ENCODE peak calls at places on chromosomes 13 and 19, in six cellular contexts. I, Z, Y, W, R and F are unnamed samples.

GRCh38 chr19:7682175-7682855 is 1.7 kb downstream of the TRAPPC5 start:
- DNase-seq in Y (no peak), I (no peak), W (no peak), R (no peak), Z (no peak), F (no peak)

GRCh38 chr19:5782945-5783919 is 1.3 kb downstream of the PRR22 start:
- DNase-seq in I (no peak), Z (no peak), Y (no peak), R (no peak), W (no peak), F (no peak)

GRCh38 chr19:16587031-16588023 is 15.1 kb upstream of the SLC35E1 start:
- DNase-seq in W (peak; percentile 58), Z (peak; percentile 39), Y (peak; percentile 46), R (peak; percentile 38), I (peak; percentile 89), F (peak; percentile 27)

GRCh38 chr13:23510979-23511735 is 59.1 kb upstream of the TNFRSF19 start:
- DNase-seq in I (no peak), W (no peak), Y (peak; percentile 48), Z (no peak), R (no peak), F (no peak)

GRCh38 chr13:20840590-20840989 is 62.0 kb downstream of the XPO4 start:
- DNase-seq in R (no peak), W (no peak), Z (no peak), I (no peak), Y (no peak), F (no peak)

GRCh38 chr13:111955412-111955769 is 111.6 kb upstream of the SOX1 start:
- DNase-seq in Z (no peak), Y (no peak), R (no peak), W (no peak), I (no peak), F (no peak)

GRCh38 chr19:6273701-6274601 is 5.8 kb downstream of the MLLT1 start:
- DNase-seq in Z (no peak), I (no peak), Y (no peak), W (no peak), R (no peak), F (no peak)

GRCh38 chr19:45040059-45040767 is 1.4 kb downstream of the CLASRP start:
- DNase-seq in R (no peak), Y (no peak), I (no peak), W (no peak), Z (no peak), F (no peak)

GRCh38 chr13:60572003-60572792 is 175.2 kb downstream of the TDRD3 start:
- DNase-seq in W (no peak), R (no peak), Y (no peak), I (no peak), Z (no peak), F (no peak)